ENCODE peak calls at places on chromosomes 7 and 10, in ten cellular contexts. One of them, this sample, is unnamed.

GRCh38 chr7:151756866-151757265 is 120.0 kb downstream of the PRKAG2 start:
- DNase-seq in GM12865: no peak
- DNase-seq in brain microvascular endothelial cell: no peak
- DNase-seq in cardiac fibroblast: no peak
- DNase-seq in chondrocyte: peak
- DNase-seq in heart right ventricle: no peak
- DNase-seq in kidney epithelial cell: no peak
- DNase-seq in right atrium auricular region: no peak
- DNase-seq in cardiac muscle cell: no peak
- DNase-seq in AG09319: no peak
- DNase-seq in this sample: no peak

GRCh38 chr10:79488303-79488702 is 24.0 kb upstream of the EIF5AL1 start:
- DNase-seq in AG09319: peak
- DNase-seq in heart right ventricle: peak
- DNase-seq in right atrium auricular region: peak
- DNase-seq in cardiac fibroblast: peak
- DNase-seq in kidney epithelial cell: peak
- DNase-seq in GM12865: no peak
- DNase-seq in cardiac muscle cell: no peak
- DNase-seq in chondrocyte: no peak
- DNase-seq in brain microvascular endothelial cell: peak
- DNase-seq in this sample: no peak

GRCh38 chr7:74464931-74465906 is 11.5 kb downstream of the GTF2IRD1 start:
- DNase-seq in right atrium auricular region: no peak
- DNase-seq in cardiac muscle cell: no peak
- DNase-seq in AG09319: no peak
- DNase-seq in kidney epithelial cell: no peak
- DNase-seq in brain microvascular endothelial cell: no peak
- DNase-seq in chondrocyte: no peak
- DNase-seq in GM12865: no peak
- DNase-seq in heart right ventricle: no peak
- DNase-seq in cardiac fibroblast: no peak
- DNase-seq in this sample: no peak

GRCh38 chr10:4243651-4244050 is 458.6 kb upstream of the KLF6 start:
- DNase-seq in cardiac fibroblast: peak
- DNase-seq in kidney epithelial cell: peak
- DNase-seq in chondrocyte: no peak
- DNase-seq in heart right ventricle: no peak
- DNase-seq in AG09319: peak
- DNase-seq in right atrium auricular region: no peak
- DNase-seq in GM12865: no peak
- DNase-seq in cardiac muscle cell: no peak
- DNase-seq in brain microvascular endothelial cell: peak
- DNase-seq in this sample: no peak

GRCh38 chr10:47042199-47042473 is 130.9 kb downstream of the PTPN20 start:
- DNase-seq in right atrium auricular region: no peak
- DNase-seq in cardiac fibroblast: no peak
- DNase-seq in AG09319: no peak
- DNase-seq in kidney epithelial cell: no peak
- DNase-seq in chondrocyte: peak
- DNase-seq in heart right ventricle: no peak
- DNase-seq in GM12865: no peak
- DNase-seq in cardiac muscle cell: no peak
- DNase-seq in brain microvascular endothelial cell: no peak
- DNase-seq in this sample: no peak

GRCh38 chr7:108630002-108630401 is 60.3 kb downstream of the DNAJB9 start:
- DNase-seq in heart right ventricle: peak
- DNase-seq in chondrocyte: no peak
- DNase-seq in cardiac muscle cell: no peak
- DNase-seq in brain microvascular endothelial cell: peak
- DNase-seq in right atrium auricular region: no peak
- DNase-seq in AG09319: no peak
- DNase-seq in cardiac fibroblast: peak
- DNase-seq in kidney epithelial cell: no peak
- DNase-seq in GM12865: no peak
- DNase-seq in this sample: peak

GRCh38 chr7:46494441-46494840 is 573.4 kb upstream of the IGFBP3 start:
- DNase-seq in kidney epithelial cell: no peak
- DNase-seq in heart right ventricle: no peak
- DNase-seq in right atrium auricular region: no peak
- DNase-seq in brain microvascular endothelial cell: no peak
- DNase-seq in cardiac fibroblast: no peak
- DNase-seq in GM12865: no peak
- DNase-seq in AG09319: no peak
- DNase-seq in chondrocyte: no peak
- DNase-seq in cardiac muscle cell: no peak
- DNase-seq in this sample: no peak

GRCh38 chr10:13815766-13816165 is 229.0 kb downstream of the PRPF18 start:
- DNase-seq in brain microvascular endothelial cell: peak
- DNase-seq in AG09319: peak
- DNase-seq in heart right ventricle: no peak
- DNase-seq in cardiac muscle cell: no peak
- DNase-seq in cardiac fibroblast: peak
- DNase-seq in GM12865: no peak
- DNase-seq in kidney epithelial cell: peak
- DNase-seq in right atrium auricular region: no peak
- DNase-seq in chondrocyte: no peak
- DNase-seq in this sample: no peak

DNA sequence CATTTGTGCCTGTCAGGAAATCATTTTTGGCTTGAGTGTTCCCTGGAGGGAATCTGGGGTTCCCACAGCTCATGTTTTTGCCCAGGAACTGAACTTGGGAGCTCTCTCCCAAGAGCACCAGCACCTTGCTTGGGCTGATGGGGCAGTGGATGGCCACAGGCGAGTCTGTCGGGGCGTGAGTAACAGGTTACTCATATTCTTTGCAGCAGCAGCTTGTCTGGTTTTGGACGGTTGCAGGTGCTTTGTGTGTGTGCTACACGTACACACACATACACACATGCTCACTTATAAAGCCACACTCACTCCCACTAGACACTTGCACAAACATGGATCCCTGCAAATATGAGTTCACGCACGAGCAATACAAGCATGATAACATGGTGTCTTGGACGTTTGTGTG is 2.9 kb upstream of the PALD1 start:
- DNase-seq in AG09319: no peak
- DNase-seq in kidney epithelial cell: peak
- DNase-seq in chondrocyte: no peak
- DNase-seq in brain microvascular endothelial cell: no peak
- DNase-seq in cardiac fibroblast: no peak
- DNase-seq in right atrium auricular region: no peak
- DNase-seq in cardiac muscle cell: no peak
- DNase-seq in heart right ventricle: no peak
- DNase-seq in GM12865: no peak
- DNase-seq in this sample: no peak
- TF ChIP-seq CTCF in AG09319: no peak
- TF ChIP-seq CTCF in kidney epithelial cell: no peak
- TF ChIP-seq CTCF in chondrocyte: no peak
- TF ChIP-seq CTCF in brain microvascular endothelial cell: no peak
- TF ChIP-seq CTCF in cardiac fibroblast: no peak
- TF ChIP-seq CTCF in right atrium auricular region: no peak
- TF ChIP-seq CTCF in cardiac muscle cell: no peak
- TF ChIP-seq CTCF in heart right ventricle: no peak
- TF ChIP-seq CTCF in GM12865: no peak
- TF ChIP-seq CTCF in this sample: no peak

GRCh38 chr7:99834382-99834781 is 6.6 kb downstream of the CYP3A43 start:
- DNase-seq in brain microvascular endothelial cell: no peak
- DNase-seq in right atrium auricular region: no peak
- DNase-seq in GM12865: no peak
- DNase-seq in chondrocyte: no peak
- DNase-seq in AG09319: no peak
- DNase-seq in kidney epithelial cell: no peak
- DNase-seq in cardiac muscle cell: no peak
- DNase-seq in heart right ventricle: no peak
- DNase-seq in cardiac fibroblast: no peak
- DNase-seq in this sample: no peak

GRCh38 chr7:99839560-99840011 is 11.8 kb downstream of the CYP3A43 start:
- DNase-seq in AG09319: no peak
- DNase-seq in cardiac fibroblast: no peak
- DNase-seq in chondrocyte: no peak
- DNase-seq in cardiac muscle cell: no peak
- DNase-seq in heart right ventricle: no peak
- DNase-seq in GM12865: no peak
- DNase-seq in brain microvascular endothelial cell: no peak
- DNase-seq in right atrium auricular region: no peak
- DNase-seq in kidney epithelial cell: no peak
- DNase-seq in this sample: no peak

GRCh38 chr7:99835189-99835588 is 7.4 kb downstream of the CYP3A43 start:
- DNase-seq in cardiac fibroblast: no peak
- DNase-seq in heart right ventricle: no peak
- DNase-seq in AG09319: no peak
- DNase-seq in kidney epithelial cell: no peak
- DNase-seq in cardiac muscle cell: no peak
- DNase-seq in brain microvascular endothelial cell: no peak
- DNase-seq in right atrium auricular region: no peak
- DNase-seq in GM12865: no peak
- DNase-seq in chondrocyte: no peak
- DNase-seq in this sample: no peak

GRCh38 chr7:99840136-99840869 is 12.5 kb downstream of the CYP3A43 start:
- DNase-seq in cardiac muscle cell: no peak
- DNase-seq in AG09319: no peak
- DNase-seq in kidney epithelial cell: no peak
- DNase-seq in brain microvascular endothelial cell: no peak
- DNase-seq in heart right ventricle: no peak
- DNase-seq in chondrocyte: no peak
- DNase-seq in right atrium auricular region: no peak
- DNase-seq in cardiac fibroblast: no peak
- DNase-seq in GM12865: no peak
- DNase-seq in this sample: no peak

DNA sequence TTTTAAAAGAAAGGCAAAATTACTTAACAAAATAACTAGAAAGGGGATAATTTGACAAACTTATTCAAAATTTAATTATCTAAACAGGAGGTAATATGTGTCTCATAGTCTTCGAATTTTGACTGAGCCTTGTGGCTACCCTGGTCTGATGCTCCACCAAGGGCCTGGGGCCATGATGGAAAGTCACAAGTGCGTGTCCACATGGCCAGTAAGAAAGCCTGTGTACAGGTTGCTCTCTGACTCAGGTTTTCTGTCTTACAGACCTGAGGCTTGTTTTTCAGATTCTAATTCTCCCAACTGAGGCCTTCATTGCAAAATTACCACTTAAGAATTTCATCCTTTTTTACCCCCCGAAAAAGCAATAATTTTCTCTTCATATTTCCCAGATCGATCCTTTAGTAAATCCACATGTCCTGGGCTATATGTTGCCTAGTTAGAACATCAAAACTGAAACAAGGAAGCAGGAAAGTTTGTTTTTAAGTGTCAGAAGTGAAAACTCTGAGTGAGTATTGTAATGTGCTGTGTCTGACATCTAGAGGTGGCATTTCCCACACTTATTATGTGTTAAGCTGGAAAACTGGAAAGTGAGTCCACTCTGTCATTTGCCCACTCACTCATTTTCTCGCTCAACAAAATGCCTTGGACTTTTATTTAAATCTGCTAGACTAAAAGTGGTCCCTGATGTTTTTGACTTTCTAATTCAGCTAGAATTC is 10.0 kb downstream of the CYP3A43 start:
- DNase-seq in GM12865: peak
- DNase-seq in right atrium auricular region: no peak
- DNase-seq in kidney epithelial cell: no peak
- DNase-seq in cardiac fibroblast: peak
- DNase-seq in AG09319: no peak
- DNase-seq in heart right ventricle: no peak
- DNase-seq in cardiac muscle cell: no peak
- DNase-seq in brain microvascular endothelial cell: no peak
- DNase-seq in chondrocyte: no peak
- DNase-seq in this sample: no peak
- TF ChIP-seq CTCF in GM12865: peak
- TF ChIP-seq CTCF in right atrium auricular region: peak
- TF ChIP-seq CTCF in kidney epithelial cell: peak
- TF ChIP-seq CTCF in cardiac fibroblast: no peak
- TF ChIP-seq CTCF in AG09319: no peak
- TF ChIP-seq CTCF in heart right ventricle: peak
- TF ChIP-seq CTCF in cardiac muscle cell: no peak
- TF ChIP-seq CTCF in brain microvascular endothelial cell: no peak
- TF ChIP-seq CTCF in chondrocyte: peak
- TF ChIP-seq CTCF in this sample: no peak

GRCh38 chr7:124267154-124267553 is 234.3 kb upstream of the TMEM229A start:
- DNase-seq in kidney epithelial cell: no peak
- DNase-seq in chondrocyte: no peak
- DNase-seq in GM12865: no peak
- DNase-seq in heart right ventricle: no peak
- DNase-seq in right atrium auricular region: no peak
- DNase-seq in cardiac fibroblast: no peak
- DNase-seq in brain microvascular endothelial cell: no peak
- DNase-seq in cardiac muscle cell: no peak
- DNase-seq in AG09319: no peak
- DNase-seq in this sample: no peak

GRCh38 chr7:124261710-124262109 is 228.8 kb upstream of the TMEM229A start:
- DNase-seq in chondrocyte: no peak
- DNase-seq in kidney epithelial cell: no peak
- DNase-seq in GM12865: no peak
- DNase-seq in brain microvascular endothelial cell: no peak
- DNase-seq in cardiac muscle cell: no peak
- DNase-seq in right atrium auricular region: no peak
- DNase-seq in cardiac fibroblast: no peak
- DNase-seq in AG09319: no peak
- DNase-seq in heart right ventricle: no peak
- DNase-seq in this sample: no peak

GRCh38 chr7:124257638-124258308 is 224.9 kb upstream of the TMEM229A start:
- DNase-seq in kidney epithelial cell: no peak
- DNase-seq in heart right ventricle: no peak
- DNase-seq in brain microvascular endothelial cell: no peak
- DNase-seq in cardiac muscle cell: no peak
- DNase-seq in GM12865: peak
- DNase-seq in chondrocyte: no peak
- DNase-seq in AG09319: no peak
- DNase-seq in right atrium auricular region: no peak
- DNase-seq in cardiac fibroblast: no peak
- DNase-seq in this sample: no peak

GRCh38 chr7:124263232-124263827 is 230.5 kb upstream of the TMEM229A start:
- DNase-seq in heart right ventricle: no peak
- DNase-seq in GM12865: peak
- DNase-seq in brain microvascular endothelial cell: no peak
- DNase-seq in chondrocyte: no peak
- DNase-seq in AG09319: no peak
- DNase-seq in cardiac fibroblast: no peak
- DNase-seq in kidney epithelial cell: no peak
- DNase-seq in right atrium auricular region: no peak
- DNase-seq in cardiac muscle cell: no peak
- DNase-seq in this sample: peak
- TF ChIP-seq CTCF in heart right ventricle: no peak
- TF ChIP-seq CTCF in GM12865: no peak
- TF ChIP-seq CTCF in brain microvascular endothelial cell: no peak
- TF ChIP-seq CTCF in chondrocyte: no peak
- TF ChIP-seq CTCF in AG09319: no peak
- TF ChIP-seq CTCF in cardiac fibroblast: no peak
- TF ChIP-seq CTCF in kidney epithelial cell: no peak
- TF ChIP-seq CTCF in right atrium auricular region: no peak
- TF ChIP-seq CTCF in cardiac muscle cell: no peak
- TF ChIP-seq CTCF in this sample: no peak

DNA sequence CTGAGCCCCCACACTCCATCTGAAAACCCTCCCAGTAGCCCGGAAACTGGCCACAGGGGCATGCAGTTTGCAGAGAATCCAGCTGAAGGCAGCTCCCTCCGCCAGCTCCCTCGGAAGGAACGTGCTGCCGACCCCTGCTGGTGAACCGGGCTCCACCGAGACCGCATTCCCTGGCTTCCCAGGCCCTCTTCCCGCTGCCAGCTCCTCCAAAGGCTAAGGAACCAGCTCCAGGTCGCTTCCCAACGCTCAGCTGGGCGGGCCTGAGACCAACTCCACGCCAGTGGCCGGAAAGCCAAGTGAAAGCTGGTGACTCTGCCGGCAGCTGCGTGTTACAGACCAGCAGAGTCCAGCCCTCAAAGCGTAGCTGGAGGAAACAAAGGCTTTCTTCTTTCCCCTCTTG is 35.8 kb downstream of the GPER1 start:
- DNase-seq in AG09319: peak
- DNase-seq in chondrocyte: peak
- DNase-seq in heart right ventricle: peak
- DNase-seq in kidney epithelial cell: no peak
- DNase-seq in GM12865: no peak
- DNase-seq in cardiac fibroblast: peak
- DNase-seq in brain microvascular endothelial cell: peak
- DNase-seq in right atrium auricular region: peak
- DNase-seq in cardiac muscle cell: peak
- DNase-seq in this sample: peak
- TF ChIP-seq CTCF in AG09319: peak
- TF ChIP-seq CTCF in chondrocyte: peak
- TF ChIP-seq CTCF in heart right ventricle: peak
- TF ChIP-seq CTCF in kidney epithelial cell: peak
- TF ChIP-seq CTCF in GM12865: no peak
- TF ChIP-seq CTCF in cardiac fibroblast: peak
- TF ChIP-seq CTCF in brain microvascular endothelial cell: peak
- TF ChIP-seq CTCF in right atrium auricular region: peak
- TF ChIP-seq CTCF in cardiac muscle cell: peak
- TF ChIP-seq CTCF in this sample: peak